ENCODE peak calls at places on chromosomes 6 and 20, in nine cellular contexts. U is A549; V is GM10248; P is IMR-90; T is adipocyte; C is NCI-H526; Y is stimulated activated naive CD4-positive, alpha-beta T cell; H is substantia nigra; S is T-helper 1 cell. D is an unnamed sample.

GRCh38 chr20:62337558-62338293 is 29.4 kb downstream of the LAMA5 start:
- DNase-seq in U (no peak), V (no peak), P (no peak), T (no peak), C (no peak), Y (no peak), H (no peak), S (no peak), D (no peak)

GRCh38 chr6:41200901-41201783 is at the start of gene TREML2:
- DNase-seq in U (no peak), V (no peak), P (no peak), T (no peak), C (no peak), Y (peak; percentile 8), H (no peak), S (no peak), D (no peak)

GRCh38 chr6:143806282-143807102 is 36.6 kb upstream of the LTV1 start:
- DNase-seq in U (no peak), V (peak; percentile 19), P (peak; percentile 88), T (peak; percentile 81), C (no peak), Y (no peak), H (no peak), S (no peak), D (peak; percentile 64)

GRCh38 chr20:605237-605636 is 4.9 kb downstream of the TCF15 start:
- DNase-seq in U (no peak), V (no peak), P (no peak), T (no peak), C (no peak), Y (no peak), H (no peak), S (no peak), D (no peak)

GRCh38 chr6:39213195-39213920 is 15.9 kb downstream of the KCNK5 start:
- DNase-seq in U (no peak), V (no peak), P (no peak), T (no peak), C (no peak), Y (no peak), H (no peak), S (no peak), D (no peak)

GRCh38 chr20:14454296-14454695 is 116.9 kb upstream of the FLRT3 start:
- DNase-seq in U (no peak), V (no peak), P (peak; percentile 55), T (peak; percentile 48), C (no peak), Y (no peak), H (no peak), S (no peak), D (no peak)

GRCh38 chr6:36683145-36683655 is 4.7 kb downstream of the CDKN1A start:
- DNase-seq in U (no peak), V (no peak), P (no peak), T (peak; percentile 12), C (no peak), Y (no peak), H (no peak), S (no peak), D (no peak)

GRCh38 chr6:154805288-154805911 is 72.2 kb downstream of the SCAF8 start:
- DNase-seq in U (peak; percentile 16), V (peak; percentile 20), P (peak; percentile 70), T (peak; percentile 78), C (peak; percentile 3), Y (no peak), H (no peak), S (no peak), D (peak; percentile 18)

GRCh38 chr6:157075549-157076426 is 247.5 kb downstream of the TMEM242 start:
- DNase-seq in U (no peak), V (peak; percentile 34), P (peak; percentile 68), T (no peak), C (no peak), Y (no peak), H (no peak), S (no peak), D (peak; percentile 33)

GRCh38 chr6:21992178-21992967 is 304.5 kb downstream of the PRL start:
- DNase-seq in U (no peak), V (no peak), P (peak; percentile 80), T (peak; percentile 51), C (no peak), Y (no peak), H (no peak), S (no peak), D (peak; percentile 42)

GRCh38 chr6:31794866-31795615 is 511 bp downstream of the VARS1 start:
- DNase-seq in U (peak; percentile 25), V (peak; percentile 57), P (no peak), T (no peak), C (peak; percentile 37), Y (no peak), H (no peak), S (no peak), D (no peak)